ENCODE peak calls at places on chromosomes 13 and 19, in eight cellular contexts. H is AG09309; W is upper lobe of left lung; D is G401; T is NCI-H1105; A is PC-9; O is stimulated activated CD4-positive, alpha-beta T cell treated with anti-CD3 and anti-CD28 coated beads, Interleukin-2, amount 100 ng/mL, for 48 hours; V is GF-D8. L is an unnamed sample.

GRCh38 chr13:109687559-109688448 is 98.6 kb downstream of the IRS2 start:
- DNase-seq in H (no peak), W (no peak), D (peak), T (no peak), A (no peak), O (no peak), V (no peak), L (no peak)

GRCh38 chr13:49148405-49148804 is 71.7 kb upstream of the MLNR start:
- DNase-seq in H (no peak), W (no peak), D (no peak), T (no peak), A (no peak), O (no peak), V (no peak), L (no peak)

GRCh38 chr19:17706750-17707181 is 12.5 kb upstream of the MAP1S start:
- DNase-seq in H (no peak), W (no peak), D (peak), T (no peak), A (no peak), O (no peak), V (no peak), L (no peak)

GRCh38 chr13:45967589-45967988 is 85.0 kb downstream of the ZC3H13 start:
- DNase-seq in H (no peak), W (no peak), D (no peak), T (no peak), A (no peak), O (no peak), V (no peak), L (no peak)

GRCh38 chr13:60990032-60990733 is 425.5 kb downstream of the PCDH20 start:
- DNase-seq in H (no peak), W (peak), D (no peak), T (no peak), A (peak), O (no peak), V (no peak), L (no peak)

GRCh38 chr19:1651061-1651547 is 1.3 kb downstream of the TCF3 start:
- DNase-seq in H (no peak), W (peak), D (no peak), T (peak), A (no peak), O (peak), V (no peak), L (peak)

GRCh38 chr13:108902557-108903155 is 273.2 kb downstream of the MYO16 start:
- DNase-seq in H (no peak), W (no peak), D (no peak), T (peak), A (no peak), O (no peak), V (no peak), L (no peak)

GRCh38 chr13:46698015-46698414 is 98.9 kb downstream of the ESD start:
- DNase-seq in H (no peak), W (no peak), D (no peak), T (no peak), A (no peak), O (no peak), V (no peak), L (peak)

GRCh38 chr13:91347996-91348905 is 764 bp downstream of the MIR17HG start:
- DNase-seq in H (no peak), W (peak), D (no peak), T (no peak), A (peak), O (peak), V (no peak), L (peak)

GRCh38 chr13:93872376-93872775 is 607.1 kb downstream of the DCT start:
- DNase-seq in H (no peak), W (no peak), D (no peak), T (no peak), A (no peak), O (no peak), V (no peak), L (no peak)

GRCh38 chr13:51845574-51846318 is 769 bp upstream of the TMEM272 start:
- DNase-seq in H (no peak), W (no peak), D (no peak), T (no peak), A (no peak), O (no peak), V (no peak), L (no peak)

GRCh38 chr19:42290523-42291436 is 11.2 kb upstream of the PRR19 start:
- DNase-seq in H (no peak), W (peak), D (no peak), T (no peak), A (peak), O (peak), V (no peak), L (peak)

GRCh38 chr13:96822900-96823299 is 171.4 kb downstream of the OXGR1 start:
- DNase-seq in H (no peak), W (no peak), D (no peak), T (no peak), A (no peak), O (no peak), V (no peak), L (no peak)

GRCh38 chr19:40503300-40503699 is 36.5 kb downstream of the SPTBN4 start:
- DNase-seq in H (no peak), W (no peak), D (no peak), T (peak), A (no peak), O (no peak), V (no peak), L (no peak)

GRCh38 chr19:6667114-6667627 is 2.8 kb downstream of the TNFSF14 start:
- DNase-seq in H (no peak), W (no peak), D (no peak), T (no peak), A (peak), O (peak), V (no peak), L (no peak)

GRCh38 chr13:94209110-94209509 is 270.4 kb downstream of the DCT start:
- DNase-seq in H (no peak), W (no peak), D (no peak), T (no peak), A (no peak), O (no peak), V (no peak), L (no peak)

GRCh38 chr13:74136089-74136658 is 2.0 kb upstream of the KLF12 start:
- DNase-seq in H (no peak), W (peak), D (peak), T (no peak), A (no peak), O (peak), V (no peak), L (peak)

GRCh38 chr13:29507356-29507755 is 88.1 kb downstream of the SLC7A1 start:
- DNase-seq in H (no peak), W (no peak), D (peak), T (peak), A (no peak), O (no peak), V (no peak), L (no peak)

GRCh38 chr13:20431080-20431479 is 94.6 kb downstream of the CRYL1 start:
- DNase-seq in H (no peak), W (no peak), D (no peak), T (no peak), A (no peak), O (no peak), V (no peak), L (no peak)

GRCh38 chr19:10899171-10899653 is 27.9 kb downstream of the CARM1 start:
- DNase-seq in H (no peak), W (peak), D (peak), T (peak), A (peak), O (no peak), V (no peak), L (peak)

GRCh38 chr13:29411493-29411892 is 184.0 kb downstream of the SLC7A1 start:
- DNase-seq in H (no peak), W (no peak), D (no peak), T (no peak), A (no peak), O (no peak), V (no peak), L (no peak)

GRCh38 chr13:51523082-51523518 is 61.2 kb upstream of the WDFY2 start:
- DNase-seq in H (no peak), W (no peak), D (no peak), T (no peak), A (peak), O (no peak), V (peak), L (no peak)

GRCh38 chr13:113860579-113861432 is 3.1 kb downstream of the GAS6 start:
- DNase-seq in H (no peak), W (peak), D (no peak), T (no peak), A (peak), O (no peak), V (no peak), L (no peak)

GRCh38 chr13:27789495-27790303 is 2.6 kb upstream of the GSX1 start:
- DNase-seq in H (no peak), W (peak), D (no peak), T (no peak), A (no peak), O (no peak), V (no peak), L (no peak)

GRCh38 chr19:6273701-6274601 is 5.8 kb downstream of the MLLT1 start:
- DNase-seq in H (peak), W (peak), D (peak), T (no peak), A (no peak), O (no peak), V (peak), L (peak)

GRCh38 chr19:11130824-11131455 is 24.6 kb downstream of the SPC24 start:
- DNase-seq in H (no peak), W (no peak), D (peak), T (peak), A (peak), O (peak), V (no peak), L (peak)

GRCh38 chr19:3801412-3802096 is 15.4 kb upstream of the MATK start:
- DNase-seq in H (no peak), W (peak), D (peak), T (peak), A (no peak), O (peak), V (no peak), L (peak)

GRCh38 chr13:99382428-99383133 is 75.4 kb upstream of the GPR183 start:
- DNase-seq in H (no peak), W (no peak), D (peak), T (no peak), A (peak), O (no peak), V (no peak), L (no peak)

GRCh38 chr19:45528149-45528743 is 21.0 kb downstream of the VASP start:
- DNase-seq in H (no peak), W (no peak), D (peak), T (peak), A (peak), O (no peak), V (no peak), L (no peak)

GRCh38 chr19:1699998-1700732 is 47.8 kb upstream of the TCF3 start:
- DNase-seq in H (no peak), W (peak), D (no peak), T (no peak), A (no peak), O (no peak), V (no peak), L (no peak)

GRCh38 chr19:19262190-19263057 is 10.7 kb downstream of the TM6SF2 start:
- DNase-seq in H (no peak), W (no peak), D (no peak), T (no peak), A (no peak), O (no peak), V (no peak), L (no peak)

GRCh38 chr19:45938733-45939319 is 24.2 kb upstream of the NANOS2 start:
- DNase-seq in H (no peak), W (no peak), D (no peak), T (no peak), A (no peak), O (no peak), V (no peak), L (no peak)